ENCODE peak calls at places on chromosomes 7 and 10, in six cellular contexts. L is H1, Y is K562, A is GM12878, R is HepG2, I is SK-N-SH. O is an unnamed sample.

GRCh38 chr10:14873090-14873760 is 5.4 kb upstream of the SUV39H2 start:
- DNase-seq in L (no peak), Y (no peak), A (no peak), R (no peak), I (no peak), O (no peak)

GRCh38 chr10:113680172-113681111 is 730 bp downstream of the CASP7 start:
- DNase-seq in L (no peak), Y (peak), A (peak), R (peak), I (no peak), O (no peak)

GRCh38 chr7:49119706-49120105 is 195.4 kb downstream of the CDC14C start:
- DNase-seq in L (no peak), Y (no peak), A (no peak), R (no peak), I (no peak), O (no peak)

GRCh38 chr10:76329891-76330575 is 898.6 kb downstream of the LRMDA start:
- DNase-seq in L (no peak), Y (no peak), A (no peak), R (no peak), I (no peak), O (no peak)

GRCh38 chr10:23868121-23868520 is 340.8 kb upstream of the KIAA1217 start:
- DNase-seq in L (no peak), Y (no peak), A (no peak), R (no peak), I (no peak), O (no peak)

GRCh38 chr10:3372284-3372683 is 199.7 kb upstream of the PITRM1 start:
- DNase-seq in L (no peak), Y (no peak), A (no peak), R (no peak), I (no peak), O (no peak)

GRCh38 chr7:73844848-73845460 is 2.6 kb upstream of the METTL27 start:
- DNase-seq in L (no peak), Y (no peak), A (no peak), R (no peak), I (no peak), O (no peak)

GRCh38 chr7:131123991-131124629 is 203.6 kb upstream of the MKLN1 start:
- DNase-seq in L (no peak), Y (no peak), A (peak), R (no peak), I (no peak), O (no peak)

DNA sequence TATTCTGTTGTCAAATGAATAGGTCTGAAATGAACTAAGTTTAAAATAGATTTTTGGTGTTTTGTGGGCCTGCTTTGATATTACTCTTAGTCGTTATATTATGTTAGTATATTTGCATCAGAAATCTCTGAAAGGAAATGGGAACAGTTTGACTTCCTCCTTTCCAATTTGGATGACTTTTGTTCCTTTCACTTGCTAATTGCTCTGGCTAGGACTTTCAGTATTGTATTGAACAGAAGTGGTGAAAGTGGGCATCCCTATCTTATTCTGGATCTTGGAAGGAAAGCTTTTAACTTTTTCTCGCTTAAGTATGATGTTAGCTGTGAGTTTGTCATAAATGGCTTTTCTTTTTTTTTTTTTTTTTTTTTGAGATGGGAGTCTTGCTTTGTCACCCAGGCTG is 273.6 kb upstream of the DKK1 start:
- DNase-seq in L (no peak), Y (no peak), A (no peak), R (no peak), I (no peak), O (no peak)
- TF ChIP-seq JUND in L (no peak), Y (no peak), A (no peak), R (no peak), I (no peak), O (no peak)

GRCh38 chr7:89554209-89554608 is 600.1 kb upstream of the STEAP1 start:
- DNase-seq in L (no peak), Y (no peak), A (no peak), R (no peak), I (no peak), O (no peak)
- TF ChIP-seq MAX in L (no peak), Y (no peak), A (no peak), R (no peak), I (no peak), O (no peak)

DNA sequence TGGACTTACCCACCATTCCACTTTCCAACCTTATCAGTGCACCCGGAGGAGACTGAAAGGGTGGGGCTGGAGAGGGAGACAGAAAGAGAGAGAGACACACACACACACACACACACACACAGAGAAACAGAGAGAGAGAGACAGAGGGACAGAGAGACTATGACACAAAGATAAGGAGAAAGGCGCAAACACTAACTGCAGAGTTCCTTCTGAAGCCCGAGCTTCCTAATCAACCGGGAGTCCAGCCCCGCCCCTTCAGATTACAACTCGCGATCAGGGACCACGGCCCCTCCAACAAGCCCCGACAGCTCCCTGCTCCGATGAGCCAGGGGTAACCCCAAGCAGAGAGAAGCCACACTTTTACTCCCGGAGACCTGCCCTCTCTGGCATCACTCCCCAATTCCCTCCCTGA is 499 bp downstream of the GAL3ST4 start:
- DNase-seq in L (no peak), Y (peak), A (no peak), R (no peak), I (peak), O (no peak)
- TF ChIP-seq JUND in L (no peak), Y (peak), A (no peak), R (no peak), I (no peak), O (no peak)

GRCh38 chr10:133421336-133422222 is 2.8 kb downstream of the SPRN start:
- DNase-seq in L (no peak), Y (no peak), A (no peak), R (no peak), I (peak), O (no peak)
- TF ChIP-seq MAX in L (no peak), Y (no peak), A (no peak), R (no peak), I (no peak), O (no peak)

GRCh38 chr10:80104066-80104926 is 25.8 kb downstream of the TMEM254 start:
- DNase-seq in L (no peak), Y (no peak), A (no peak), R (peak), I (peak), O (no peak)
- TF ChIP-seq JUND in L (no peak), Y (no peak), A (no peak), R (no peak), I (no peak), O (no peak)

GRCh38 chr10:36465604-36466379 is 659.6 kb upstream of the ANKRD30A start:
- DNase-seq in L (no peak), Y (no peak), A (no peak), R (no peak), I (no peak), O (no peak)

GRCh38 chr10:36464291-36464690 is 661.1 kb upstream of the ANKRD30A start:
- DNase-seq in L (no peak), Y (no peak), A (no peak), R (no peak), I (no peak), O (no peak)

GRCh38 chr10:36463390-36463789 is 662.0 kb upstream of the ANKRD30A start:
- DNase-seq in L (no peak), Y (no peak), A (no peak), R (no peak), I (no peak), O (no peak)

DNA sequence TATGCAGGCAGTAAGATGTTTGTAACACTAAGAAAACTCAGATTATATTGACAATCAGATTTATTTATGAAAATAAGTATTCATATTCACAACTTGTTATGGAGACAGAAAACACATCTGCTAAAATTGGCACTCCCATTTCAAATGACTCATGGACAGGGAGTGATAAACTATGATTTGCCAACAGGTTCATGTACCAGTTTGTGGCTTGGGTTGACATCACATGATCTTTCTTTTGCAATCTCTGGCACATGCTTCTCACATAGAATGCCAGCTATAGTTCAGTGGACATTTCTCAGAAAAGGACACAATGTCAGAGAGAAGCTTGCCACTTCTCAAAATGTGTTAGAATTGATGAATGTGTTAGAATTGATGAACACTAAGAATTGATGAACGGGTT is 663.2 kb upstream of the ANKRD30A start:
- DNase-seq in L (no peak), Y (no peak), A (no peak), R (no peak), I (no peak), O (no peak)
- TF ChIP-seq MAX in L (no peak), Y (no peak), A (no peak), R (no peak), I (no peak), O (no peak)

GRCh38 chr7:146661435-146661834 is 544.8 kb downstream of the CNTNAP2 start:
- DNase-seq in L (no peak), Y (no peak), A (no peak), R (no peak), I (peak), O (no peak)

GRCh38 chr7:146661929-146662328 is 545.3 kb downstream of the CNTNAP2 start:
- DNase-seq in L (no peak), Y (no peak), A (no peak), R (no peak), I (no peak), O (no peak)

GRCh38 chr7:146659732-146660131 is 543.1 kb downstream of the CNTNAP2 start:
- DNase-seq in L (no peak), Y (no peak), A (no peak), R (no peak), I (peak), O (no peak)

GRCh38 chr7:146658604-146659003 is 542.0 kb downstream of the CNTNAP2 start:
- DNase-seq in L (no peak), Y (no peak), A (no peak), R (no peak), I (no peak), O (no peak)

GRCh38 chr7:146660839-146661238 is 544.2 kb downstream of the CNTNAP2 start:
- DNase-seq in L (no peak), Y (no peak), A (no peak), R (no peak), I (peak), O (no peak)
- TF ChIP-seq JUND in L (no peak), Y (no peak), A (no peak), R (no peak), I (no peak), O (no peak)

DNA sequence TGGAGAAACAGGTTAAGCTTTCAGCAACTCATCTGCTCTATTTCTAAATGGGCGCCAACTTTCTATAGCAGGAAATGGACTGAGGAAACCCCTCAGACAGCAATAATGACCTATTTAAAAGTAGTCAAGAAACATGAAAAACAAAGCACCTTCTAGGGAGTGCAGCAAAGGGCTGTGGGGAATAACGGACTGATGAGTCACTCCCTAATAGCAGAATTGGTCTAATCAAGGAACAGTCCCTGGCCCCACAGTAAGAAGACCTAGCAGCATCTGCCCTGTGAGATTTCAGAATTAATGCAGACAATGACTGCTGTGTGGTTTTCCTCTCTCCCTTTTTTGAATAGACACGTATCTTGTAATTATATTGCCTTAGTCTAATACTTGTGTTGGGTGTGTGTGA is 602.9 kb downstream of the IPMK start:
- DNase-seq in L (peak), Y (no peak), A (no peak), R (no peak), I (no peak), O (no peak)
- TF ChIP-seq MAX in L (no peak), Y (no peak), A (no peak), R (no peak), I (no peak), O (no peak)

GRCh38 chr7:100588438-100588837 is 2.3 kb downstream of the FBXO24 start:
- DNase-seq in L (no peak), Y (peak), A (no peak), R (no peak), I (peak), O (no peak)
- TF ChIP-seq JUND in L (no peak), Y (no peak), A (no peak), R (no peak), I (no peak), O (no peak)

DNA sequence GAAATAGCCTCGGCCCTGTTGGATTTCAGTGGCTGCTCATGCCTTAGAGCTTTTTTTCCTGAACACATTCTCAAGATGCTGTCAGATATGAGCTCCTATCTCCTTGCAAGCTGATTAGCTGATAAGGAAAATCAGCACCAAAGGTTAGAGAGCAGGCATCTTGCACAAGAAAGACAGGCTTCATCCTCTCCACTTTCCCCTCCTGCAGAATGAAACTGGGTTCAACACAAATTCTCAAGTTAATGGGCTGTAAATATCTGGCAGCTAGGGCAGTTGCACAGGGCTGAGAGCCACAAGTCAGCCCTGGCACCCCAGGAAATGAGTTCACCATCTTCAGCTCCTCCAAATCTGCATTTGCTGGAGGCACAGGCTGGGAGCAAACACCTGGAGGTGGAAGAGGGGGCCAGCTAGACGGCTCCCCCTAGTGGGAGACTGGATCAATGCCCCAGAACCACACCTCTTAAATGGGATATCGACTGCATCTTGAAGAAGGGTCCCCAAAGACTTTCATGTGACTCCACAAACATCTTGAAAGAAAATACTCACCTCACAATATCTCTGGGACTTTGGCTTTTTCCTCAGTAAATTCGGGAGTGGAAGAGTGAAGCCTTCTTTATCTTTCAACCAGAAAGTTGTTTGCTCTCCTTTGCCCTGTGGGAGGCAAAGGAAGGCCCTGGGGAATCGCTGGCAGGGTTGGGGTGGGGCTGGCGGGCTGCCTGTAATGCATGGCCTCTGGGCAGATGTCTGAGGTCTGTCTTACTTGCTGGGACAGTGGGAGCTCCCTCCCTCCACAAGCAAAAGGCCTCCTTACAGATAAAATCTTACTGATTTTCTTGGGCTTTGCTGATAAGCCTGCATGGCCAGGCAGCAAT is 24.7 kb downstream of the TECTB start:
- DNase-seq in L (peak), Y (peak), A (no peak), R (peak), I (peak), O (peak)
- TF ChIP-seq MAX in L (no peak), Y (no peak), A (no peak), R (no peak), I (no peak), O (no peak)

O was measured in HCT116.